ENCODE peak calls at places on chromosome 1, in seven cellular contexts. R is MM.1S, C is astrocyte, A is osteoblast, U is neuronal stem cell, E is hepatocyte, Q is OCI-LY7. Y is an unnamed sample. For H3K4me1, the result is how much of the 10 kb centered on the place peaks cover.

GRCh38 chr1:159008744-159009188 is 941 bp upstream of the IFI16 start:
- DNase-seq in U (no peak), A (no peak), C (no peak), E (no peak), R (peak), Q (peak), Y (no peak)

GRCh38 chr1:116066868-116067563 is 44.2 kb upstream of the MAB21L3 start:
- DNase-seq in Q (no peak), U (no peak), C (peak), E (no peak), R (no peak), A (no peak), Y (no peak)

GRCh38 chr1:205700865-205701401 is 20.6 kb upstream of the SLC45A3 start:
- DNase-seq in R (no peak), U (no peak), A (no peak), E (no peak), C (no peak), Q (no peak), Y (no peak)

GRCh38 chr1:176735201-176735600 is 272.2 kb downstream of the PAPPA2 start:
- DNase-seq in C (no peak), U (no peak), E (no peak), Q (no peak), R (no peak), A (no peak), Y (no peak)

GRCh38 chr1:234324668-234325225 is 48.5 kb upstream of the COA6 start:
- DNase-seq in E (no peak), U (no peak), Q (no peak), R (no peak), A (no peak), C (no peak), Y (no peak)

GRCh38 chr1:225908773-225909172 is 15.3 kb downstream of the PYCR2 start:
- DNase-seq in C (no peak), R (no peak), E (no peak), Q (no peak), U (no peak), A (peak), Y (no peak)

GRCh38 chr1:65393345-65393744 is 27.1 kb upstream of the LEPR start:
- DNase-seq in A (peak), R (no peak), Q (no peak), E (no peak), C (peak), U (no peak), Y (no peak)

GRCh38 chr1:208668991-208669390 is 424.8 kb upstream of the PLXNA2 start:
- DNase-seq in C (no peak), R (peak), Q (no peak), E (peak), A (no peak), U (no peak), Y (no peak)

GRCh38 chr1:99766378-99766800 is at the start of gene FRRS1:
- DNase-seq in E (peak), Q (peak), R (peak), A (peak), U (peak), C (peak), Y (peak)

GRCh38 chr1:205541161-205541886 is 36.9 kb downstream of the CDK18 start:
- DNase-seq in U (no peak), Q (no peak), R (no peak), A (no peak), C (no peak), E (no peak), Y (no peak)

GRCh38 chr1:76287917-76288316 is 213.4 kb downstream of the ST6GALNAC3 start:
- DNase-seq in E (no peak), Q (no peak), A (no peak), R (no peak), U (no peak), C (no peak), Y (no peak)

GRCh38 chr1:158329807-158330206 is 1.5 kb downstream of the CD1B start:
- DNase-seq in Q (peak), A (no peak), E (no peak), U (no peak), C (no peak), R (peak), Y (peak)

GRCh38 chr1:24250791-24251190 is 63.7 kb upstream of the IFNLR1 start:
- DNase-seq in Q (no peak), C (no peak), E (no peak), R (no peak), U (no peak), A (no peak), Y (no peak)

GRCh38 chr1:206457408-206457807 is 12.9 kb upstream of the IKBKE start:
- DNase-seq in E (no peak), C (no peak), R (no peak), Q (no peak), U (no peak), A (no peak), Y (no peak)

GRCh38 chr1:169550294-169550693 is 36.0 kb downstream of the F5 start:
- DNase-seq in U (peak), Q (peak), R (peak), E (peak), C (peak), A (peak), Y (peak)

GRCh38 chr1:25163986-25164385 is 68.3 kb downstream of the SYF2 start:
- DNase-seq in E (no peak), A (no peak), C (no peak), U (no peak), Q (no peak), R (no peak), Y (no peak)

GRCh38 chr1:150612014-150612345 is 17.4 kb downstream of the ENSA start:
- DNase-seq in A (no peak), U (no peak), E (no peak), C (no peak), R (peak), Q (peak), Y (peak)

GRCh38 chr1:185110145-185110544 is 46.6 kb downstream of the TRMT1L start:
- DNase-seq in Q (no peak), E (no peak), C (no peak), U (no peak), A (no peak), R (no peak), Y (no peak)

GRCh38 chr1:48038273-48038767 is 41.1 kb upstream of the TRABD2B start:
- DNase-seq in E (no peak), R (no peak), C (no peak), A (no peak), Q (no peak), U (no peak), Y (no peak)

GRCh38 chr1:229989591-229990248 is 77.3 kb upstream of the GALNT2 start:
- DNase-seq in U (no peak), Q (no peak), A (no peak), R (no peak), C (no peak), E (no peak), Y (no peak)

GRCh38 chr1:241203817-241204216 is 153.2 kb downstream of the RGS7 start:
- DNase-seq in C (no peak), U (no peak), A (no peak), E (no peak), Q (no peak), R (no peak), Y (no peak)

GRCh38 chr1:241202321-241202845 is 154.6 kb downstream of the RGS7 start:
- DNase-seq in Q (no peak), E (peak), R (no peak), U (no peak), A (no peak), C (no peak), Y (no peak)
- H3K4me2 ChIP-seq in Q (no peak), E (peak), R (no peak), U (no peak), A (no peak), C (no peak), Y (no peak)

GRCh38 chr1:43434256-43434655 is 19.5 kb downstream of the HYI start:
- DNase-seq in R (no peak), A (no peak), E (no peak), U (no peak), Q (no peak), C (no peak), Y (no peak)
- H3K4me1 ChIP-seq in R (under half), A (under half), E (under half), U (under half), Q (under half), C (under half), Y (under half)

DNA sequence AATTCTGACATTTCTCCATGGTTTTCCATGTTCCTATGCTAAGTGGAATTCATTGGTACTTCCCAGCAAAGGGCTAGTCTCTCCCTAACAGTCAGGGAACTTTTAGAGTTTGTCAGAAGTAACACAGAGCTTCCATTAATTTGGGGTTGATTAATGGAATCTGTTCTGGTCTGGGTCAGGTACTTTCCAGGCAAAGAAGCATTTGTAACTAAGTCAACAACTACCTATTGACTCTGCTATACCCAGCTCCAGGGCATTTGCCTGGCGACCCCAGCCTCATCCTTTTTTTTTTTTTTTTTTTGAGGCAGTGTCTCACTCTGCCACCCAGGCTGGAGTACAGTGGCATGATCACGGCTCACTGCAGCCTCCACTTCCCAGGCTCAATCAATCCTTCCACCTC is 37.7 kb downstream of the ELAPOR1 start:
- DNase-seq in R (no peak), E (no peak), C (no peak), U (no peak), A (no peak), Q (no peak), Y (no peak)
- H2AFZ ChIP-seq in R (no peak), E (peak), C (peak), U (peak), A (peak), Q (peak), Y (no peak)

DNA sequence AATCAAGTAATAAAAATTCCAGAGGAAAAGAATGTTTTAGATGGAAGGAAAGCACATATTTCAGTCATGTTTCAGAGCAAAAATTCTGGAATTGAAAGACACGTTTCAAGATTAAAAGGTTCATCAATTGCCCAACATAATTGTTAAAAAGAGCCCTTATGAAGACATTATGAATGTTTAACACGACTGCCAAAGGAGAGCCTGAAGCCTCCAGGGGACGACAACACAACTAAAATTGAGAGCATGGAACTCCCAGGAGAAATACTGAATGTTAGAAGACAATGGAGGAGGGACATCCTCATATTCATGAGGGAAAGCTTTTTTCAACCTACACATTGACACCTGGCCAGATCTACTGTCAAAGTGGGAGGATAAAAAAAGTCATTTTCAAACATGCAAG is 16.0 kb downstream of the OR2T11 start:
- DNase-seq in Q (peak), E (no peak), U (no peak), R (peak), A (peak), C (no peak), Y (peak)
- H3K4me2 ChIP-seq in Q (no peak), E (no peak), U (no peak), R (no peak), A (no peak), C (no peak), Y (no peak)

GRCh38 chr1:54356680-54357147 is 49.5 kb downstream of the SSBP3 start:
- DNase-seq in U (no peak), R (no peak), E (no peak), Q (peak), C (no peak), A (no peak), Y (no peak)
- H3K4me1 ChIP-seq in U (under half), R (under half), E (under half), Q (under half), C (under half), A (under half), Y (under half)

GRCh38 chr1:247760456-247760855 is at the start of gene OR1C1:
- DNase-seq in R (no peak), A (no peak), C (no peak), Q (no peak), U (no peak), E (no peak), Y (no peak)
- H2AFZ ChIP-seq in R (no peak), A (no peak), C (no peak), Q (no peak), U (no peak), E (no peak), Y (no peak)

DNA sequence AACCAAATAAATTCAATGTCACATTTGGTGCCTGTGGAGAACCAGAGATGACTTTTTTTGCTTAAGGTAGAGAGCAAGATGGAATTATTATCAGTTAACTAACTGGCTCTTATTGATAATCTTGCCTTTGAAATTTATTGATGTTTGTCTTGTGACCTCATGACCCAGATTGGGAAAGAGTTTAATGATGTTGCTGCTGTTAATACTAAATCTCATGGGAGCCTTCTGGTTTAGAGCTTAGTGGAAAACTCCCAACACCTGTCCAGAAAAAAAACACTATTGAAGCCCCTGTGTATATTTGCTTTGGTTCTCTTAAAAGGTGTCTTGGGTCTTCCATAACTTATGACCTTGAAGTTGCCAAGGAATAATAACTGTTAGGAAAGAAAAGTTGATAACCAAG is 10.0 kb downstream of the CHTOP start:
- DNase-seq in R (no peak), A (no peak), C (no peak), E (no peak), Q (no peak), U (no peak), Y (no peak)
- H3K4me2 ChIP-seq in R (no peak), A (no peak), C (no peak), E (no peak), Q (no peak), U (no peak), Y (no peak)

GRCh38 chr1:162854245-162854860 is 6.6 kb downstream of the CCDC190 start:
- DNase-seq in A (peak), U (no peak), E (peak), R (peak), Q (peak), C (peak), Y (peak)
- H3K4me1 ChIP-seq in A (half or more), U (under half), E (under half), R (under half), Q (under half), C (under half), Y (under half)

DNA sequence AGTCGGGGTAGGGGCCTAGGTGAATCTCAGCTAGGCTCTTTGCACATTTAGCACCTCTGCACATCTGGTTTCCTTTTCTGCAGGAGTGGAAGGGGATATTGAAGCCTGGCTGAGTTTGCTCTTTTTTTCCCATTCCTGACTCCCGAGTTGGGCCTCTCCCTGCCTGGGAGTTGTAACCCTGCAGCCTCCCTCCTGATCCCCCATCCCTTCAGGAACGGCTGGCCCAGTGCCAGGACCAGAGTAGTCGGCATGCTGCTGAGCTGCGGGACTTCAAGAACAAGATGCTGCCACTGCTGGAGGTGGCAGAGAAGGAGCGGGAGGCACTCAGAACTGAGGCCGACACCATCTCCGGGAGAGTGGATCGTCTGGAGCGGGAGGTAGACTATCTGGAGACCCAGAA is 846 bp downstream of the OLFML3 start:
- DNase-seq in U (no peak), R (no peak), C (no peak), Q (no peak), E (peak), A (no peak), Y (no peak)
- H2AFZ ChIP-seq in U (no peak), R (no peak), C (no peak), Q (no peak), E (peak), A (peak), Y (no peak)